ENCODE peak calls at places on chromosome 15, in four cellular contexts. J, F, P and Y are unnamed samples.

GRCh38 chr15:75749820-75750219 is 37.2 kb upstream of the CSPG4 start:
- DNase-seq in F (no peak), P (no peak), J (no peak), Y (no peak)

GRCh38 chr15:81296673-81297072 is 27.3 kb downstream of the STARD5 start:
- DNase-seq in P (peak; percentile 22), J (peak; percentile 79), F (no peak), Y (no peak)

GRCh38 chr15:34119291-34119690 is 17.4 kb downstream of the PGBD4 start:
- DNase-seq in P (no peak), F (no peak), J (no peak), Y (peak; percentile 13)

GRCh38 chr15:78909791-78910228 is 35.0 kb downstream of the CTSH start:
- DNase-seq in J (peak; percentile 25), P (peak; percentile 43), F (no peak), Y (no peak)

GRCh38 chr15:34796847-34797246 is 1.5 kb upstream of the ACTC1 start:
- DNase-seq in P (no peak), J (no peak), F (no peak), Y (no peak)

GRCh38 chr15:67840747-67841634 is 1.1 kb upstream of the RNU6-1 start:
- DNase-seq in J (no peak), F (no peak), P (peak; percentile 49), Y (peak; percentile 55)

GRCh38 chr15:63151665-63152064 is 5.6 kb downstream of the RPS27L start:
- DNase-seq in F (no peak), P (no peak), J (no peak), Y (no peak)

GRCh38 chr15:38829086-38829485 is 264.5 kb upstream of the RASGRP1 start:
- DNase-seq in J (no peak), F (no peak), P (no peak), Y (no peak)